ENCODE peak calls at places on chromosomes 5 and 9, in seven cellular contexts. I is ovary, W is body of pancreas, E is uterus, M is colonic mucosa, X is breast epithelium, K is BJ. T is an unnamed sample.
A peak's percentile ranks its signal among the peaks of the same experiment; 100 is the strongest.

GRCh38 chr5:134543820-134544692 is 18.6 kb downstream of the JADE2 start:
- DNase-seq in W (no peak), E (no peak), I (no peak), X (no peak), M (no peak), K (no peak), T (no peak)

GRCh38 chr9:99305820-99306811 is 84.0 kb downstream of the SEC61B start:
- DNase-seq in I (no peak), E (no peak), K (no peak), M (no peak), X (no peak), W (no peak), T (no peak)

GRCh38 chr5:105619725-105620124 is 2051.0 kb downstream of the EFNA5 start:
- DNase-seq in M (no peak), E (no peak), W (no peak), I (no peak), X (no peak), K (no peak), T (no peak)

GRCh38 chr9:81317939-81318338 is 371.4 kb downstream of the TLE1 start:
- DNase-seq in W (no peak), I (no peak), K (peak; percentile 21), E (no peak), X (no peak), M (no peak), T (no peak)

GRCh38 chr5:132381614-132382013 is 12.1 kb downstream of the SLC22A5 start:
- DNase-seq in W (no peak), I (no peak), X (no peak), M (no peak), E (no peak), K (no peak), T (no peak)

GRCh38 chr9:82168585-82168984 is 180.0 kb downstream of the SPATA31D1 start:
- DNase-seq in X (no peak), E (no peak), I (no peak), W (no peak), K (no peak), M (no peak), T (no peak)

GRCh38 chr9:135076143-135076875 is 11.2 kb upstream of the OLFM1 start:
- DNase-seq in I (no peak), X (peak; percentile 38), W (no peak), M (no peak), K (no peak), E (no peak), T (no peak)

GRCh38 chr5:178425621-178426068 is 164.5 kb downstream of the COL23A1 start:
- DNase-seq in I (no peak), E (no peak), W (no peak), X (no peak), K (no peak), M (no peak), T (no peak)

GRCh38 chr9:101479337-101480045 is 43.9 kb upstream of the ALDOB start:
- DNase-seq in M (peak; percentile 77), X (no peak), E (no peak), I (no peak), W (peak; percentile 62), K (no peak), T (no peak)

GRCh38 chr5:159341914-159342313 is 11.6 kb upstream of the IL12B start:
- DNase-seq in X (peak; percentile 60), E (no peak), I (no peak), W (peak; percentile 53), M (peak; percentile 54), K (peak; percentile 50), T (peak; percentile 84)

GRCh38 chr5:180555168-180555921 is 36.0 kb downstream of the SCGB3A1 start:
- DNase-seq in W (no peak), X (no peak), K (peak; percentile 9), E (no peak), I (no peak), M (no peak), T (no peak)

GRCh38 chr5:171428168-171428658 is 8.8 kb downstream of the FGF18 start:
- DNase-seq in E (no peak), W (no peak), I (peak; percentile 6), M (no peak), X (no peak), K (no peak), T (no peak)

GRCh38 chr5:97549496-97549895 is 366.4 kb upstream of the RIOK2 start:
- DNase-seq in X (no peak), K (no peak), W (no peak), I (no peak), M (no peak), E (no peak), T (no peak)

GRCh38 chr5:67094476-67095300 is 101.9 kb downstream of the CD180 start:
- DNase-seq in K (no peak), I (no peak), E (peak; percentile 23), X (no peak), W (no peak), M (no peak), T (no peak)

GRCh38 chr9:137353223-137354152 is 51.4 kb upstream of the NRARP start:
- DNase-seq in X (no peak), K (no peak), M (no peak), I (no peak), E (peak; percentile 49), W (no peak), T (peak; percentile 35)

GRCh38 chr9:90642570-90643539 is at the start of gene DIRAS2:
- DNase-seq in M (peak; percentile 27), W (peak; percentile 84), I (no peak), K (no peak), E (no peak), X (peak; percentile 72), T (peak; percentile 50)

GRCh38 chr9:72445291-72446000 is 76.0 kb upstream of the TMC1 start:
- DNase-seq in K (no peak), W (no peak), E (no peak), I (no peak), M (no peak), X (no peak), T (no peak)

DNA sequence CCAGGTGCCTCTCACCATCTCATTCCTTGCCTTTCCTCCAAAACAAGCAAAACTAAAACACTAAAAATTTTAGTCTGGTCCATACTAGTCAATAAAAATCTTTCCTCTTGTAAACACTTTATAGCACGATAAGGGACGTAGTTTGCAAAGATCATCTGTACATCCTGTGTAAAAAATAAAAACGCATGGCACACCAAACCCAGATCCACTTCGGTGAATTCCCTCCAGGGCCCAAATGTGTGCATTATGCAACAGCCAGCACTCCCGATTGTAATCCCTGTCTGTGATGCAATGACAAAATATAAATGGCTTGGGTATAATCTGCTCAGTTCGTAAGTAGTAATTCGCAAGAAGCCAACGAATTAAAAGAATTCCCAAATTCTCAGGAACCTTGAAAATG is 1.4 kb downstream of the FAM169A start:
- DNase-seq in K (no peak), I (no peak), X (no peak), M (no peak), E (no peak), W (no peak), T (no peak)
- H3K4me3 ChIP-seq in K (no peak overlapping the region), I (no peak overlapping the region), X (no peak overlapping the region), M (no peak overlapping the region), E (no peak overlapping the region), W (no peak overlapping the region), T (no peak overlapping the region)

GRCh38 chr5:75667586-75667985 is 49.7 kb downstream of the POC5 start:
- DNase-seq in W (no peak), X (no peak), K (no peak), I (no peak), E (no peak), M (no peak), T (no peak)
- TF ChIP-seq CTCF in W (no peak), X (no peak), K (peak; percentile 10), I (no peak), E (no peak), M (no peak), T (no peak)

GRCh38 chr9:132644251-132644650 is 25.5 kb downstream of the DDX31 start:
- DNase-seq in W (no peak), X (no peak), I (no peak), K (no peak), M (no peak), E (no peak), T (no peak)
- H3K36me3 ChIP-seq in W (peaks cover 15% of the 10 kb centered on the region), X (peaks cover 8% of the 10 kb centered on the region), I (no peaks in the 10 kb centered on the region), K (peaks cover 15% of the 10 kb centered on the region), M (no peaks in the 10 kb centered on the region), E (no peaks in the 10 kb centered on the region), T (peaks cover 49% of the 10 kb centered on the region)

GRCh38 chr5:125129151-125129806 is 382.8 kb upstream of the ZNF608 start:
- DNase-seq in K (no peak), X (no peak), E (no peak), W (no peak), M (no peak), I (no peak), T (no peak)
- H3K4me3 ChIP-seq in K (no peak overlapping the region), X (no peak overlapping the region), E (no peak overlapping the region), W (no peak overlapping the region), M (no peak overlapping the region), I (no peak overlapping the region), T (no peak overlapping the region)

GRCh38 chr5:162209005-162209605 is 141.5 kb downstream of the GABRG2 start:
- DNase-seq in E (no peak), X (no peak), W (peak; percentile 58), K (no peak), M (peak; percentile 51), I (no peak), T (no peak)
- TF ChIP-seq CTCF in E (no peak), X (no peak), W (peak; percentile 23), K (no peak), M (peak; percentile 26), I (no peak), T (no peak)

GRCh38 chr9:19358691-19359090 is 21.3 kb downstream of the RPS6 start:
- DNase-seq in M (no peak), X (no peak), I (no peak), W (no peak), E (no peak), K (no peak), T (no peak)
- H3K36me3 ChIP-seq in M (peaks cover 8% of the 10 kb centered on the region), X (peaks cover 5% of the 10 kb centered on the region), I (no peaks in the 10 kb centered on the region), W (peaks cover 25% of the 10 kb centered on the region), E (no peaks in the 10 kb centered on the region), K (no peaks in the 10 kb centered on the region), T (peaks cover 18% of the 10 kb centered on the region)

GRCh38 chr5:146919304-146919703 is 40.7 kb upstream of the PPP2R2B start:
- DNase-seq in K (no peak), E (no peak), I (no peak), W (no peak), X (no peak), M (no peak), T (no peak)
- H3K4me3 ChIP-seq in K (no peak overlapping the region), E (no peak overlapping the region), I (no peak overlapping the region), W (no peak overlapping the region), X (no peak overlapping the region), M (no peak overlapping the region), T (no peak overlapping the region)

GRCh38 chr5:81207009-81207408 is 26.1 kb upstream of the CKMT2 start:
- DNase-seq in I (no peak), K (no peak), W (peak; percentile 14), X (no peak), M (no peak), E (no peak), T (no peak)
- TF ChIP-seq CTCF in I (no peak), K (no peak), W (no peak), X (no peak), M (no peak), E (no peak), T (no peak)

T was measured in lung.